ENCODE peak calls at places on chromosomes 2 and 18, in ten cellular contexts. C is chondrocyte, G is NCI-H1092, R is HS-5, Y is HEK293T, W is NCI-H1436, A is T-cell, N is left kidney, I is Right ventricle myocardium inferior, T is NCI-H1417. F is an unnamed sample.

GRCh38 chr2:159456500-159457426 is 159.6 kb downstream of the BAZ2B start:
- DNase-seq in W (no peak), N (no peak), R (no peak), C (no peak), G (no peak), Y (no peak), T (no peak), I (no peak), A (no peak), F (no peak)

GRCh38 chr18:35852786-35853185 is 119.7 kb upstream of the RMP24 start:
- DNase-seq in I (no peak), G (no peak), R (no peak), C (no peak), W (no peak), N (no peak), A (no peak), T (no peak), Y (no peak), F (no peak)

GRCh38 chr2:215435809-215436704 is at the start of gene FN1:
- DNase-seq in Y (peak; percentile 80), N (peak; percentile 96), I (peak; percentile 94), T (peak; percentile 67), A (peak; percentile 46), C (peak; percentile 97), W (peak; percentile 75), R (peak; percentile 88), G (peak; percentile 10), F (peak; percentile 93)

GRCh38 chr18:2425426-2426317 is 145.6 kb downstream of the METTL4 start:
- DNase-seq in Y (no peak), G (no peak), C (no peak), W (no peak), T (no peak), N (no peak), R (no peak), A (no peak), I (no peak), F (no peak)

GRCh38 chr18:79465392-79465991 is 69.8 kb downstream of the NFATC1 start:
- DNase-seq in T (no peak), I (no peak), N (peak; percentile 68), W (peak; percentile 84), A (no peak), Y (no peak), R (no peak), G (no peak), C (no peak), F (no peak)

GRCh38 chr2:173982918-173983317 is 17.7 kb upstream of the SP3 start:
- DNase-seq in W (no peak), R (no peak), C (no peak), I (no peak), Y (no peak), A (no peak), G (peak; percentile 28), T (no peak), N (no peak), F (no peak)

GRCh38 chr2:40282428-40282827 is 169.5 kb downstream of the SLC8A1 start:
- DNase-seq in A (no peak), G (no peak), I (no peak), C (no peak), W (no peak), R (peak; percentile 42), N (no peak), T (no peak), Y (no peak), F (no peak)

GRCh38 chr2:181153886-181154285 is 173.5 kb downstream of the UBE2E3 start:
- DNase-seq in T (no peak), I (no peak), W (no peak), A (no peak), G (no peak), N (peak; percentile 11), C (no peak), R (no peak), Y (no peak), F (no peak)

GRCh38 chr2:55861733-55862132 is 61.8 kb downstream of the EFEMP1 start:
- DNase-seq in G (no peak), Y (no peak), A (no peak), R (no peak), N (no peak), W (no peak), C (no peak), I (no peak), T (no peak), F (no peak)

GRCh38 chr2:149020432-149020851 is 18.1 kb upstream of the LYPD6B start:
- DNase-seq in T (no peak), Y (no peak), I (no peak), N (no peak), W (no peak), R (no peak), G (no peak), A (no peak), C (no peak), F (no peak)

GRCh38 chr2:162574615-162575452 is 230.9 kb downstream of the GCA start:
- DNase-seq in G (no peak), T (no peak), C (no peak), Y (no peak), W (no peak), R (no peak), N (peak; percentile 19), A (no peak), I (no peak), F (no peak)

GRCh38 chr2:128275498-128276045 is 43.1 kb downstream of the HS6ST1 start:
- DNase-seq in T (no peak), R (no peak), Y (no peak), A (no peak), G (no peak), C (peak; percentile 50), N (no peak), I (no peak), W (no peak), F (no peak)

GRCh38 chr2:187553908-187554703 is at the start of gene TFPI:
- DNase-seq in A (no peak), G (no peak), N (peak; percentile 37), W (no peak), C (no peak), T (no peak), I (no peak), Y (peak; percentile 33), R (no peak), F (no peak)

GRCh38 chr18:48875314-48875941 is 75.3 kb downstream of the SMAD7 start:
- DNase-seq in A (no peak), R (no peak), C (peak; percentile 79), G (no peak), T (no peak), Y (no peak), I (no peak), N (no peak), W (no peak), F (no peak)

GRCh38 chr18:67644226-67644625 is 127.7 kb upstream of the DSEL start:
- DNase-seq in T (no peak), R (no peak), N (no peak), Y (no peak), I (no peak), W (no peak), A (no peak), G (no peak), C (no peak), F (no peak)

GRCh38 chr2:19841918-19842693 is 59.7 kb downstream of the TTC32 start:
- DNase-seq in Y (no peak), T (no peak), N (no peak), W (no peak), G (no peak), I (no peak), C (no peak), A (no peak), R (no peak), F (no peak)

GRCh38 chr2:107362973-107363372 is 463.7 kb upstream of the RGPD4 start:
- DNase-seq in C (no peak), T (no peak), W (no peak), I (no peak), G (no peak), N (peak; percentile 16), Y (no peak), R (no peak), A (no peak), F (no peak)

GRCh38 chr2:180979935-180980184 is 545 bp upstream of the UBE2E3 start:
- DNase-seq in Y (no peak), C (no peak), W (no peak), N (no peak), G (no peak), I (no peak), R (no peak), T (no peak), A (no peak), F (no peak)

GRCh38 chr18:49304746-49305145 is 155.7 kb downstream of the DYM start:
- DNase-seq in W (no peak), R (no peak), N (no peak), I (no peak), A (no peak), Y (no peak), T (no peak), G (no peak), C (no peak), F (no peak)

GRCh38 chr2:41941831-41942230 is 106.0 kb upstream of the PKDCC start:
- DNase-seq in C (no peak), N (no peak), W (no peak), T (no peak), R (no peak), A (no peak), Y (no peak), I (no peak), G (no peak), F (no peak)

GRCh38 chr18:74186661-74187060 is 38.3 kb downstream of the TIMM21 start:
- DNase-seq in A (no peak), N (no peak), R (no peak), I (no peak), G (no peak), T (no peak), Y (no peak), W (no peak), C (no peak), F (no peak)

GRCh38 chr2:54394392-54394791 is 61.7 kb upstream of the SPTBN1 start:
- DNase-seq in T (no peak), G (no peak), I (no peak), C (no peak), Y (no peak), R (no peak), N (no peak), A (no peak), W (peak; percentile 38), F (no peak)